ENCODE peak calls at places on chromosomes 13 and 19, in five cellular contexts. One of them, this sample, is unnamed.

GRCh38 chr13:40666905-40667621 is 622 bp upstream of the FOXO1 start:
- DNase-seq in neuronal stem cell: peak; percentile 69
- DNase-seq in endothelial cell of umbilical vein: no peak
- DNase-seq in IMR-90: no peak
- DNase-seq in mesendoderm: peak; percentile 78
- DNase-seq in this sample: peak; percentile 86

GRCh38 chr19:45913874-45914830 is at the start of gene NANOS2:
- DNase-seq in mesendoderm: peak; percentile 90
- DNase-seq in endothelial cell of umbilical vein: peak; percentile 32
- DNase-seq in neuronal stem cell: peak; percentile 43
- DNase-seq in IMR-90: no peak
- DNase-seq in this sample: peak; percentile 95

GRCh38 chr19:18364826-18365528 is 21.0 kb upstream of the GDF15 start:
- DNase-seq in endothelial cell of umbilical vein: peak; percentile 98
- DNase-seq in neuronal stem cell: no peak
- DNase-seq in IMR-90: peak; percentile 100
- DNase-seq in mesendoderm: peak; percentile 99
- DNase-seq in this sample: no peak

GRCh38 chr19:47094557-47095517 is 18.7 kb downstream of the ZC3H4 start:
- DNase-seq in mesendoderm: no peak
- DNase-seq in IMR-90: no peak
- DNase-seq in neuronal stem cell: no peak
- DNase-seq in endothelial cell of umbilical vein: no peak
- DNase-seq in this sample: peak; percentile 34

GRCh38 chr19:2354670-2355069 is 5.4 kb upstream of the TMPRSS9 start:
- DNase-seq in mesendoderm: no peak
- DNase-seq in endothelial cell of umbilical vein: no peak
- DNase-seq in neuronal stem cell: no peak
- DNase-seq in IMR-90: no peak
- DNase-seq in this sample: no peak

GRCh38 chr19:51740356-51740755 is 11.3 kb downstream of the FPR1 start:
- DNase-seq in endothelial cell of umbilical vein: no peak
- DNase-seq in mesendoderm: no peak
- DNase-seq in neuronal stem cell: no peak
- DNase-seq in IMR-90: no peak
- DNase-seq in this sample: no peak

GRCh38 chr13:67369895-67370660 is 139.9 kb upstream of the PCDH9 start:
- DNase-seq in endothelial cell of umbilical vein: no peak
- DNase-seq in neuronal stem cell: no peak
- DNase-seq in IMR-90: peak; percentile 92
- DNase-seq in mesendoderm: peak; percentile 47
- DNase-seq in this sample: no peak

GRCh38 chr19:13463296-13463695 is 43.0 kb downstream of the CACNA1A start:
- DNase-seq in endothelial cell of umbilical vein: no peak
- DNase-seq in IMR-90: peak; percentile 15
- DNase-seq in neuronal stem cell: peak; percentile 62
- DNase-seq in mesendoderm: peak; percentile 56
- DNase-seq in this sample: peak; percentile 88

GRCh38 chr19:49676136-49676689 is 858 bp upstream of the PRMT1 start:
- DNase-seq in IMR-90: peak; percentile 95
- DNase-seq in mesendoderm: peak; percentile 98
- DNase-seq in endothelial cell of umbilical vein: no peak
- DNase-seq in neuronal stem cell: peak; percentile 96
- DNase-seq in this sample: peak; percentile 93

GRCh38 chr13:85520445-85520844 is 278.8 kb downstream of the SLITRK6 start:
- DNase-seq in endothelial cell of umbilical vein: no peak
- DNase-seq in neuronal stem cell: no peak
- DNase-seq in mesendoderm: no peak
- DNase-seq in IMR-90: peak; percentile 79
- DNase-seq in this sample: no peak

GRCh38 chr13:109869312-109870237 is 83.2 kb upstream of the IRS2 start:
- DNase-seq in neuronal stem cell: no peak
- DNase-seq in mesendoderm: peak; percentile 47
- DNase-seq in endothelial cell of umbilical vein: peak; percentile 7
- DNase-seq in IMR-90: peak; percentile 44
- DNase-seq in this sample: peak; percentile 63

GRCh38 chr19:489418-490196 is 6.7 kb upstream of the MADCAM1 start:
- DNase-seq in mesendoderm: peak; percentile 63
- DNase-seq in endothelial cell of umbilical vein: peak; percentile 28
- DNase-seq in IMR-90: peak; percentile 8
- DNase-seq in neuronal stem cell: no peak
- DNase-seq in this sample: peak; percentile 82

DNA sequence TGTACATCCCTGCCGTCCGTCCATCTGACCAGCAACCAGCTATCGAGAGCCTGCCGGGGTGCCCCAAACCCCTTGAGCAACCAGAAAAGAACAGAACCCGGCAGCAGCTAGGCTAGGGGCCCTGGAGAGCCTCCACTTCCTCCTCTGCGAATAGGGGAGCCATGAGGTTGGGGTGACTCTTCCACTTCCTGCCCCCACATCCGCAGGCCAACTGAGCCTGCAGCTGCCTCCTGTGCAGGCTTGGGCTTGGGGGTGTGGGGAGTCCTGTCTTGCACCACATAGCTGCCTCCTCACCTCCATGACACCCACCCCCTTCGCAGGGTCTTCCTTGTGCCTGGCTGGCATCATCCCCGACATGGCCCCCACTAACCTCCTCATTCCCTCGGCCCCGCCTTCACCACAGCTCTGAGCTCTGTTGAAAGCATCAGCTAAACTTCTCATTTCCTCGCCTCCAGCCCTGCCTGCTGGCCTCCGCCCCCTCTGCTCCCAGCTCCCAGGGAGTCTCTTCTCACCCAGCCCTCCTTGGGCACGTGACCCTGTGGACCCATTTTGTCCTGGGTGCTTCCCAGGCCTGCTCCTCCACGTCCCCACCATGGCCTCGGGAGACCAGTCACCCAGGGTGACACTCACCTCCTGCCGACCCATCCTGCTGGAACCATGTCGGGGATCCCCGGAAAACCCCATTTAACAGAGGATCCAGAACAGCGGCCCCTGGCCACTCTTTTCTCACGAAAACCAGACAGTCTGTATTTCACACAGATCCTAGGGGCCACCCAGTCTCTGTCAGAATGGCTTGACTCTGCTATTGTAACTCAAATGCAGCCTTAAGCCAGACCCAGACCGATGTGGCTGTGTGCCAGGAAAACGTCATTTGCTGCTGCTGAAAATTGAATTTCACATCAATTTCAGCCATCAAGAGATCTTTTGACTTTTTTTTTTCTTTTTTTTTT is 50.4 kb downstream of the MYO9B start:
- DNase-seq in IMR-90: peak; percentile 25
- DNase-seq in endothelial cell of umbilical vein: no peak
- DNase-seq in neuronal stem cell: no peak
- DNase-seq in mesendoderm: no peak
- DNase-seq in this sample: no peak
- H3K4me1 ChIP-seq in IMR-90: peaks cover 11% of the 10 kb centered on the region
- H3K4me1 ChIP-seq in endothelial cell of umbilical vein: no peaks in the 10 kb centered on the region
- H3K4me1 ChIP-seq in neuronal stem cell: no peaks in the 10 kb centered on the region
- H3K4me1 ChIP-seq in mesendoderm: no peaks in the 10 kb centered on the region
- H3K4me1 ChIP-seq in this sample: no peaks in the 10 kb centered on the region

DNA sequence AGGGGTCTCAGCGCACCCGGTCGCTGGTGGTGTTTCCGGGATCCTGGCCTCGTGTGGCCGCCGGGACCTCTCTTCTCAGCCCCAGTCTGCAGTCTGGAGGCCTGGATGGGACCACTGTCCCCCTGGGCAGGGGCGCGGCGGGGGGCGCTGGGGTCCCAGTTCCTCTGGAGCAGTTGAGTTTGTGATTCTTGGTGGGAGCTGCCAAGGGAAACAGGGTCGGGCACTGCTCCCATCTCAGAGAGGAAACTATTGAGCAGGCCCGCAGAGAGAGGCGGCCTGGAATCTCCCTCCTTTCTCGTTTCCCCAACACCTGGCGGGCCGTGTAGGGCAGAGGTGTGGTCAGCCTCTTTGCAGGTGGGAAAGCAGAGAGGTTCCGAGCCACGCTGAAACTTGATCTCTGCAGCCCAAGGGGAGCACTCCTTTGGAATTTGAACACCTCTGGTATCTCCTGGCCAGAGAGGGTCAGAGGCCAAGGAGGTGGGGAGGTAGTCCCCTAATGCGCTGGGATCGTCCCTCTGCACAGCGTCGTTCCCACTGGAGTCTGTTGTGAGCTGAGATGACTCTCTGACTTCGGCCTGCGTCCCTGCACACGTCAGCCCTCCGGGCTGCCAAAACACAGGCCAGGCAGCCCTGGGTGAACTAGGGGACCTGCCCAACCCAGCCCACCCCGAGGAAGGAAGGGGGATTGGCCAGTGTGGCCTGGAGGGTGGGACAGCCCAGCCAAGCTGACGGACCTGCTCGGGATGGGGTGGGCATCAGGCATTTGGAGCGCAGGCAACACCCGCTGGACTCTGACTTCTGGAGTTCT is 769 bp downstream of the PLEKHF1 start:
- DNase-seq in IMR-90: peak; percentile 66
- DNase-seq in endothelial cell of umbilical vein: no peak
- DNase-seq in neuronal stem cell: peak; percentile 37
- DNase-seq in mesendoderm: peak; percentile 79
- DNase-seq in this sample: peak; percentile 90
- H3K9ac ChIP-seq in IMR-90: peak overlapping the region; percentile 66
- H3K9ac ChIP-seq in endothelial cell of umbilical vein: peak overlapping the region; percentile 38
- H3K9ac ChIP-seq in neuronal stem cell: peak overlapping the region; percentile 67
- H3K9ac ChIP-seq in mesendoderm: peak overlapping the region; percentile 78
- H3K9ac ChIP-seq in this sample: no peak overlapping the region

DNA sequence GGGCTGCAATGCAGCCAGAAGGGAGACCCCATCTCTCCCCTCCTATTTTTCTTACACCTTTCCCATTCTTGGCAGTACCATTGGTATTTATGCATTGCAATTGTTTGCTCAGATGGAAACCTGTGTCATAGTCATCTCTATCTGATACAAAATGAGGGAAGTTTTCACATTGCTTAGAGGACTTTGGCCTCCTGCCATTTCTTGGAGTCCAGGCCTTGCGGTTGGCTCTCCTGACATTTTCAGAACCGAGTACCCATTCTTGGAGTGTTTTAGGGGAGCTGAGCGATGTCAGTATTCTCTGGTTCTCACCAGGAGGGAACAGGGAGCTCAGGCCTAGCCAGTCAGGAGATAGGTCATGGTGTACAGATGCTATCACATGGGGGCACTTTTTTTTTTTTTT is 1.5 kb downstream of the SIN3B start:
- DNase-seq in endothelial cell of umbilical vein: no peak
- DNase-seq in IMR-90: peak; percentile 40
- DNase-seq in neuronal stem cell: no peak
- DNase-seq in mesendoderm: no peak
- DNase-seq in this sample: no peak
- H3K4me1 ChIP-seq in endothelial cell of umbilical vein: peaks cover 22% of the 10 kb centered on the region
- H3K4me1 ChIP-seq in IMR-90: peaks cover 7% of the 10 kb centered on the region
- H3K4me1 ChIP-seq in neuronal stem cell: peaks cover 7% of the 10 kb centered on the region
- H3K4me1 ChIP-seq in mesendoderm: peaks cover under 1% of the 10 kb centered on the region
- H3K4me1 ChIP-seq in this sample: no peaks in the 10 kb centered on the region

DNA sequence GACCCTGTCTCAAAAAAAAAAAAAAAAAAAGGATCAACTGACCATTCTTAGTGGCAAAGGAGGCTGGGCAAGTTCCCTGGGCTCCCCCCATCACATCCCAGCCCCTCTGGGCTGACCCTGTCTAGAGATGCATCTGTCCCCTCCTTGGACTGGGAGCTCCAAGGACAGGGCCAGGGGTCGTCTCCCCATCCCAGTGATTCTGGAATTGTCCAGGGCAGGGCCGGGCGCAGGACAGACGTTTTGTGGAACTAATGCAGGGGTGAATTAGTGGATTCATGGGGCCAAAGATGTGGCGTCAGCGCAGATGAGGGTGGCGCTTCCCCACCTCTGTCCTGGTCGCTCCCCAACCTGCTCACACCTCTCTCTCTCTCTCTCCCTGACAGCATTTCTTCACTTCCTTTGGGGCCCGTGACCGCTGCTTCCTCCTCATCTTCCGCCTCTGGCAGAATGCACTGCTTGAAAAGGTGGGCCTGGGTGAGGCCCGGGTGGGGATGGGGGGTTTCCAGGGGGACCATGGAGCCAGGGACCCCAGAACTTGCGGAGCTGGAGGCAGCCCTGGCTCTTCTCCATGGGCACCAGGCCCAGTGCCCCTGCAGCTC is 11.1 kb downstream of the GRAMD1A start:
- DNase-seq in IMR-90: no peak
- DNase-seq in neuronal stem cell: no peak
- DNase-seq in endothelial cell of umbilical vein: no peak
- DNase-seq in mesendoderm: no peak
- DNase-seq in this sample: no peak
- H3K9ac ChIP-seq in IMR-90: no peak overlapping the region
- H3K9ac ChIP-seq in neuronal stem cell: no peak overlapping the region
- H3K9ac ChIP-seq in endothelial cell of umbilical vein: no peak overlapping the region
- H3K9ac ChIP-seq in mesendoderm: no peak overlapping the region
- H3K9ac ChIP-seq in this sample: no peak overlapping the region

GRCh38 chr19:15439078-15439799 is 10.5 kb downstream of the WIZ start:
- DNase-seq in endothelial cell of umbilical vein: no peak
- DNase-seq in IMR-90: no peak
- DNase-seq in neuronal stem cell: no peak
- DNase-seq in mesendoderm: no peak
- DNase-seq in this sample: no peak
- H3K4me1 ChIP-seq in endothelial cell of umbilical vein: no peaks in the 10 kb centered on the region
- H3K4me1 ChIP-seq in IMR-90: peaks cover 13% of the 10 kb centered on the region
- H3K4me1 ChIP-seq in neuronal stem cell: no peaks in the 10 kb centered on the region
- H3K4me1 ChIP-seq in mesendoderm: no peaks in the 10 kb centered on the region
- H3K4me1 ChIP-seq in this sample: no peaks in the 10 kb centered on the region